ENCODE peak calls at places on chromosomes 2 and 18, in eight cellular contexts. K, U, E, O, T, M, Q and C are unnamed samples.

GRCh38 chr18:70249118-70249517 is 39.7 kb upstream of the SOCS6 start:
- DNase-seq in E (no peak), M (no peak), O (no peak), K (peak), Q (no peak), T (no peak), U (peak), C (peak)

GRCh38 chr2:22355816-22356433 is 1029.1 kb upstream of the KLHL29 start:
- DNase-seq in O (peak), E (peak), U (peak), Q (peak), T (peak), M (peak), K (no peak), C (peak)

GRCh38 chr2:17051558-17051957 is 385.9 kb upstream of the CYRIA start:
- DNase-seq in T (no peak), U (no peak), M (no peak), K (no peak), E (no peak), O (peak), Q (no peak), C (no peak)

GRCh38 chr18:23077493-23078256 is 57.6 kb upstream of the CABLES1 start:
- DNase-seq in O (peak), U (peak), M (no peak), K (peak), T (no peak), Q (peak), E (peak), C (no peak)

GRCh38 chr2:72579595-72580180 is 246.1 kb downstream of the EXOC6B start:
- DNase-seq in Q (peak), U (peak), E (peak), K (peak), O (peak), T (no peak), M (no peak), C (peak)

GRCh38 chr2:191665286-191665685 is 12.7 kb upstream of the NABP1 start:
- DNase-seq in M (no peak), T (no peak), O (no peak), U (peak), K (peak), Q (no peak), E (no peak), C (no peak)

GRCh38 chr2:105797298-105797819 is 52.6 kb downstream of the NCK2 start:
- DNase-seq in K (no peak), T (no peak), M (peak), Q (peak), O (no peak), U (peak), E (peak), C (peak)

GRCh38 chr2:140275427-140275826 is 1495.2 kb upstream of the NXPH2 start:
- DNase-seq in T (no peak), U (no peak), E (no peak), M (no peak), Q (no peak), O (no peak), K (no peak), C (no peak)

GRCh38 chr2:179247318-179248023 is 17.2 kb downstream of the SESTD1 start:
- DNase-seq in M (no peak), K (no peak), O (no peak), T (no peak), U (no peak), Q (no peak), E (no peak), C (no peak)

GRCh38 chr2:130288467-130289403 is 54.0 kb upstream of the IMP4 start:
- DNase-seq in O (no peak), K (no peak), T (no peak), Q (no peak), E (no peak), U (no peak), M (no peak), C (no peak)

GRCh38 chr2:129720761-129721160 is 258.7 kb upstream of the RAB6C start:
- DNase-seq in O (no peak), M (no peak), K (no peak), E (no peak), Q (no peak), U (no peak), T (no peak), C (no peak)

GRCh38 chr18:1595165-1595564 is 690.5 kb downstream of the ADCYAP1 start:
- DNase-seq in E (no peak), Q (no peak), O (no peak), U (no peak), T (no peak), M (no peak), K (no peak), C (no peak)

GRCh38 chr2:169928463-169928864 is 101.2 kb downstream of the UBR3 start:
- DNase-seq in T (no peak), O (peak), K (peak), M (no peak), Q (peak), U (peak), E (peak), C (peak)

GRCh38 chr2:131145040-131145439 is 39.9 kb downstream of the PLEKHB2 start:
- DNase-seq in T (no peak), M (no peak), Q (peak), O (no peak), K (no peak), E (peak), U (no peak), C (no peak)

GRCh38 chr2:143611336-143611735 is 482.1 kb downstream of the ARHGAP15 start:
- DNase-seq in Q (no peak), E (no peak), M (no peak), O (no peak), K (no peak), T (no peak), U (no peak), C (no peak)

GRCh38 chr2:138752231-138752956 is 27.8 kb downstream of the NXPH2 start:
- DNase-seq in K (peak), U (peak), Q (no peak), M (no peak), O (no peak), T (no peak), E (no peak), C (no peak)

GRCh38 chr2:68931799-68932198 is 20.9 kb downstream of the GKN2 start:
- DNase-seq in E (no peak), T (no peak), M (no peak), O (no peak), Q (no peak), K (no peak), U (peak), C (peak)

GRCh38 chr18:6593142-6593889 is 136.2 kb upstream of the ARHGAP28 start:
- DNase-seq in O (no peak), K (no peak), Q (no peak), T (no peak), E (no peak), U (no peak), M (no peak), C (no peak)

GRCh38 chr2:28979576-28980366 is 1.3 kb upstream of the TOGARAM2 start:
- DNase-seq in E (no peak), Q (no peak), K (no peak), T (no peak), U (no peak), O (peak), M (peak), C (no peak)

GRCh38 chr2:174343638-174344455 is 9.1 kb downstream of the SP9 start:
- DNase-seq in M (peak), T (no peak), E (no peak), O (no peak), U (no peak), K (no peak), Q (no peak), C (no peak)
- H3K4me3 ChIP-seq in M (no peak), T (no peak), E (no peak), O (no peak), U (no peak), K (no peak), Q (no peak), C (no peak)

GRCh38 chr18:45739848-45740247 is 15.9 kb downstream of the SLC14A1 start:
- DNase-seq in M (no peak), T (no peak), E (no peak), Q (no peak), O (peak), U (no peak), K (no peak), C (no peak)

GRCh38 chr18:45741056-45741455 is 17.1 kb downstream of the SLC14A1 start:
- DNase-seq in U (no peak), T (no peak), Q (no peak), K (no peak), M (no peak), E (no peak), O (no peak), C (no peak)

GRCh38 chr18:45734944-45735343 is 11.0 kb downstream of the SLC14A1 start:
- DNase-seq in O (no peak), K (no peak), T (no peak), U (no peak), M (no peak), Q (no peak), E (no peak), C (no peak)

GRCh38 chr18:45738660-45739059 is 14.7 kb downstream of the SLC14A1 start:
- DNase-seq in M (no peak), E (no peak), O (no peak), U (no peak), T (no peak), K (no peak), Q (no peak), C (no peak)

DNA sequence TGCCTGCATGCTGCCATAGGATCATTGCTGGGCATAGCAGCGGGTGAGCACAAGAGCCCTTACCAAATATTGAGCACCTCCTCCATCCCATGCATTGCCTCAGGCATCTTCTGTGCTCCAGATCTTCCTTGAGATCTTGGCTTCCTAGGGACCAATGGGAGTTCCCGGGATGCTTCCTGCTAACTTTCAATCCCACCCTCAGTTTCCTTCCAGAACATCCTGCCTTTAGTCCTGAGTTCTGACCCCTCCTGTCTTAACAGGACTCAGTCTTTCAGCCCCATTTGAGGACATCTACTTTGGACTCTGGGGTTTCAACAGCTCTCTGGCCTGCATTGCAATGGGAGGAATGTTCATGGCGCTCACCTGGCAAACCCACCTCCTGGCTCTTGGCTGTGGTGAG is 15.3 kb downstream of the SLC14A1 start:
- DNase-seq in U (no peak), K (no peak), Q (no peak), O (no peak), T (no peak), M (no peak), E (no peak), C (no peak)
- H3K4me3 ChIP-seq in U (no peak), K (no peak), Q (no peak), O (no peak), T (peak), M (no peak), E (no peak), C (no peak)

DNA sequence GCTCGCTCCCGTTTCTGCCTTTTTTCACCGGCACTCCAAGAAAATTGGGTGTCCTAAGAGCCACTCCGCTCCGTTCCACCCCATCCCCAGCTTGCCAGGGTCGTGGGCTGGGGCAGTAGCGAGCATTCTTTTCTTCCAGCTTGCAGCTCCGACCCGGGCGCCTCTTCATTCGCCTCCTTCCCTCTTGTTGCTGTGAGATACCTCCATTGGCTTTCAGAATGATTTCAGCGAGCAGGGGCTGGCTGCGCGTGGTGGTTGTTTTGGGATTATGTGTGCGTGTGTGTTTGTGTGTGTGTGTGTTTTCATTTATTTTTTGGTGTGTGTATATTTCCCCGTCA is 1.2 kb downstream of the HOXD3 start:
- DNase-seq in M (peak), T (no peak), Q (no peak), K (no peak), O (no peak), U (no peak), E (no peak), C (no peak)
- H3K4me3 ChIP-seq in M (no peak), T (no peak), Q (no peak), K (peak), O (peak), U (no peak), E (no peak), C (no peak)

GRCh38 chr2:45004569-45005181 is 4.6 kb downstream of the SIX2 start:
- DNase-seq in K (no peak), U (no peak), Q (no peak), T (no peak), E (no peak), O (peak), M (peak), C (no peak)

GRCh38 chr2:45007356-45007755 is 1.9 kb downstream of the SIX2 start:
- DNase-seq in E (no peak), T (no peak), M (no peak), U (no peak), K (no peak), O (no peak), Q (no peak), C (no peak)

GRCh38 chr2:45005261-45006002 is 3.8 kb downstream of the SIX2 start:
- DNase-seq in Q (no peak), K (no peak), O (peak), U (no peak), T (no peak), E (no peak), M (peak), C (no peak)

GRCh38 chr2:45006942-45007287 is 2.3 kb downstream of the SIX2 start:
- DNase-seq in E (no peak), O (no peak), Q (no peak), K (no peak), U (no peak), T (no peak), M (no peak), C (no peak)

GRCh38 chr2:45006041-45006941 is 3.0 kb downstream of the SIX2 start:
- DNase-seq in T (no peak), Q (no peak), K (no peak), U (no peak), O (no peak), M (no peak), E (no peak), C (no peak)
- H3K4me3 ChIP-seq in T (no peak), Q (no peak), K (peak), U (peak), O (no peak), M (no peak), E (no peak), C (no peak)

GRCh38 chr2:118881490-118882129 is 34.2 kb upstream of the EN1 start:
- DNase-seq in T (no peak), Q (peak), M (no peak), E (peak), K (peak), U (peak), O (peak), C (peak)

GRCh38 chr2:118878531-118879149 is 31.2 kb upstream of the EN1 start:
- DNase-seq in Q (no peak), T (no peak), K (no peak), U (no peak), M (no peak), O (no peak), E (no peak), C (no peak)

DNA sequence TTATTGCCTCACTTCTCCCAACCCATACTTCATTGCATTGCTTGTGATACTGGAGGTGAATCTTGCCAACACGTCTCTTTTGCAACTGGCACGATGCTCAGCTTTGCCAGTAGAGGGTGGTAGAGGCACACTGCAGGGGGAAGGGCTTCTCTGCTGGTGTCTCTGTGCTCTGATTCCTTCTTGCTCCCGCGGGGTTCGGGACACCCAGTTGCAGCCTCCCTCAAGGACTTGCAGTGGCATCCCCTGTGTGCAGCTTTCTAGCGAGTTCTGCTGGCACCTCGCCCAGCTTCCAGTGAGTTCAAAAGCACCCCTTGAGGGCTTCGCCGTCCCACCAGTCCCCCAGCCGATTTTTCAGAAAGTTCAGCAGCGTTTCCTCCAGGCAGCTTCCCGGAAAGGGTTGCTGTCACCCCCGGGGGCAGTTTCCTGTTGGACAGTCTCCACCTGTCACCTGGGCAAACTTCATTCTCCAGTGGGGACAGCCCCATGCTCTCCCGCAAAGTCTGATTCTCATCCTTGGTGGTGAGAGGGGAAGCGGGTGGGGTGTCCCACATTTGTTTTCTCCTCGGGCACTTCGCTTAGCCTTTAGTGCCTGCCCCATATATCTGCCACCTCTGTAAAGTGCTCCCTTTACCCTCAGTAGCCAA is 35.4 kb upstream of the EN1 start:
- DNase-seq in U (peak), E (peak), T (peak), Q (peak), M (peak), K (peak), O (peak), C (peak)
- H3K4me3 ChIP-seq in U (no peak), E (no peak), T (no peak), Q (peak), M (no peak), K (no peak), O (no peak), C (no peak)

GRCh38 chr2:26356771-26357170 is 10.2 kb upstream of the ADGRF3 start:
- DNase-seq in T (no peak), M (no peak), E (no peak), O (no peak), K (no peak), Q (no peak), U (peak), C (no peak)

GRCh38 chr2:26363323-26363722 is 16.7 kb upstream of the ADGRF3 start:
- DNase-seq in E (no peak), T (no peak), M (no peak), U (peak), K (peak), Q (no peak), O (no peak), C (no peak)

GRCh38 chr2:26355038-26355995 is 8.7 kb upstream of the ADGRF3 start:
- DNase-seq in E (no peak), U (peak), K (peak), M (no peak), T (no peak), Q (no peak), O (no peak), C (peak)

GRCh38 chr2:26363958-26364357 is 17.4 kb upstream of the ADGRF3 start:
- DNase-seq in M (no peak), O (no peak), T (no peak), Q (no peak), U (no peak), E (no peak), K (no peak), C (no peak)

GRCh38 chr2:26359886-26360473 is 13.4 kb upstream of the ADGRF3 start:
- DNase-seq in O (no peak), K (no peak), U (no peak), M (no peak), E (no peak), T (no peak), Q (no peak), C (no peak)
- H3K4me3 ChIP-seq in O (no peak), K (no peak), U (no peak), M (no peak), E (no peak), T (no peak), Q (no peak), C (no peak)

DNA sequence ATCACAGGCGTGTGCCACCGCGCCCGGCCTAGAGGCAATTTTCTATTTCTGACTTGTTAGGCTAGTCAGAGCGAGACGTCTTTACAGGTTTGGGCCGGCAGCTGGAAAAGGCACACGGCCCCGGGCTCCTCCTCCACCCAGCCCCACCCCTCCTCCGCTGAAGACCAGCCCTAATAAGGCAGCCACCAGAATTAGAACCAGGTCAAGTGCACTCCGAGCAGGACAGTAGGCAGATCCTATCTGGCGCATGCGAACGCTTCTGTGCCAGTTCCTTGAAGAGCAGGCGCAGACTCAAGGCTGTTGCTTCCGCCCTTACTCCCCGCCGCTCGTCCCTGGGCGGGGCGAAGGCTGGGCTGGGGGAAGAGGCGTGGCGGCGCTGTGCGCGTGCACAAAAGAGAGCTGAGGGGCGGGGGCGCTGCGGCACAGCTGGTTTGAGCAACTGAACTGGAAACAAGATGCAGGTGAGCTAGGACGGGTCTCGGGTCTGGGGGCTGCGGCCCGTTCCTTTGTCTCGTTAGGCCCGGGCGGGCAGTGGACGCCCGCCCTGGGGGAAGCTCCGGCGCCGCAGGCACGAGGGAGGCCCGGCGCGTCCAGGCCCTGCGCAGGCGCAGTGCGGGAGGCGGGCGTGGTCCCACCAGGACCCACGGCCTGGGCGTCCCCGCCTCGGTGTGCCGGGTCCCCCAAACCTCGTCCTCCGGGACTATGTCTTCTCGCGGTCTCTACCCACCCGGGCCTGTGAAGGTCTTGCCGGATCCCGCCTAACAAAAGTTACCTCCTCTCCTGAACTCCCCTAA is at the start of gene PDCL3:
- DNase-seq in U (peak), Q (peak), M (peak), T (peak), O (peak), K (peak), E (peak), C (peak)
- H3K4me3 ChIP-seq in U (peak), Q (peak), M (peak), T (peak), O (peak), K (peak), E (peak), C (peak)

GRCh38 chr2:38038682-38039081 is 37.3 kb downstream of the CYP1B1 start:
- DNase-seq in T (no peak), Q (no peak), O (no peak), M (no peak), U (no peak), K (no peak), E (peak), C (no peak)
- H3K4me3 ChIP-seq in T (no peak), Q (no peak), O (no peak), M (no peak), U (peak), K (peak), E (peak), C (peak)

GRCh38 chr2:229713371-229714079 is 830 bp downstream of the DNER start:
- DNase-seq in O (peak), E (peak), K (peak), T (no peak), M (peak), U (peak), Q (no peak), C (peak)
- H3K4me3 ChIP-seq in O (peak), E (no peak), K (peak), T (peak), M (peak), U (peak), Q (no peak), C (peak)